ENCODE peak calls at places on chromosomes 16 and 17, in eight cellular contexts. X, Y, C, R, Q, L, H and D are unnamed samples.

GRCh38 chr16:7057458-7057857 is 275.2 kb upstream of the RBFOX1 start:
- DNase-seq in X (no peak), Y (no peak), C (no peak), R (no peak), Q (no peak), L (no peak), H (peak), D (no peak)

GRCh38 chr16:14562691-14563491 is 67.2 kb downstream of the PARN start:
- DNase-seq in X (peak), Y (no peak), C (peak), R (no peak), Q (peak), L (peak), H (no peak), D (peak)

GRCh38 chr17:81703747-81704654 is 834 bp downstream of the MRPL12 start:
- DNase-seq in X (peak), Y (no peak), C (no peak), R (no peak), Q (no peak), L (no peak), H (no peak), D (no peak)

GRCh38 chr17:19753661-19754463 is 5.8 kb upstream of the ALDH3A1 start:
- DNase-seq in X (peak), Y (peak), C (no peak), R (no peak), Q (peak), L (peak), H (no peak), D (peak)

GRCh38 chr16:16025214-16025968 is 76.0 kb downstream of the ABCC1 start:
- DNase-seq in X (peak), Y (no peak), C (peak), R (no peak), Q (peak), L (no peak), H (no peak), D (no peak)

GRCh38 chr17:80220709-80221215 is 535 bp downstream of the SLC26A11 start:
- DNase-seq in X (peak), Y (no peak), C (no peak), R (peak), Q (no peak), L (peak), H (peak), D (peak)

GRCh38 chr16:4908854-4909401 is 28.0 kb downstream of the PPL start:
- DNase-seq in X (no peak), Y (no peak), C (no peak), R (no peak), Q (no peak), L (no peak), H (no peak), D (no peak)

GRCh38 chr17:75827291-75828050 is 16.7 kb downstream of the UNC13D start:
- DNase-seq in X (peak), Y (no peak), C (peak), R (peak), Q (peak), L (peak), H (peak), D (peak)

DNA sequence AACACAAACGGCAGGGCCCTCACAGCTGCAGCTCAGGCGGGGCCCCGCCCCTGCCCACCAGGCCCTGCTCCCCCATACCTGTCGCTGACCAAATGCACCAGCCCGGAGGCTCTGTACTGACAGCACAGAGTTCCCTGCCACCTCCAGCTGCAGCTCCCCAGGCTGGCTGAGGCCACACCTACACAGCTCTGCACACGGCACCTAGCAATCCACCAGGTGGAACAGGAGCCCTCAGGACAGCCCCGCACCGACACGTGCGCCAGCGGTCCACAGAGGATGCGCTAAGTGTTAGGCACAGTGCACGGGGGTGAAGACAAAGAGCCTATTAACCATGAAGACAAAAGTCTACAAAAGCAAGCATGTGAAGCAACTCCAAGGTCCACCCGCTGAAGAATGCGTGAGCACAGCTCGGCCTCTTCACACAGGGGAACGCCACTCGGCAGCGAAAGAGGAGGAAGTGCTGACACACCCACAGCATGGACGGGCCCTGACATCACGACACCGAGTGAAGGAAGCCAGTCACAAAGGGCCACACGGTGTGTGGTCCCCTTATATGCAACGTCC is 5.4 kb downstream of the ZCCHC14 start:
- DNase-seq in X (peak), Y (peak), C (no peak), R (no peak), Q (no peak), L (peak), H (peak), D (peak)
- H3K4me3 ChIP-seq in X (peak), Y (no peak), C (no peak), R (no peak), Q (no peak), L (no peak), H (no peak), D (peak)

DNA sequence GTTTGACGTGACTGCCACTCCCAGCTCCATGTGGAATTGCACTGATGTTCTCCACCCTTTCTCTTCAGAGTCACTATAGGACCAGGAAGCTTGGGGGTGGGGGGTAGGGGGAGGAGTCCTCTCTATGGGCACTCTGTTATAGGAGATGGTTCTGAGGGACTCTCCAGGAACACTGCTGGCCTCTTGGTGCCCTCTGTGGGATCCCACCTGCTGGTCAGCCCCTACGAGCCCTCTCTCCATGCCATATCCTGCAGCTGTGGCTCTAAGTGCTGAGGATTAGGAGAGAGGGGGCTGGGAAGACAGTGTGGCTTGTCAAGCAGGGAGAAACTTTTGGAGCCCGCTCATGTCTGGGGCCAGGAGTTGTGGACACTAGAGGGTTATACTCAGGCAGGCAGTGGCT is 3.7 kb upstream of the NGFR start:
- DNase-seq in X (no peak), Y (no peak), C (no peak), R (no peak), Q (no peak), L (no peak), H (no peak), D (no peak)
- H3K4me3 ChIP-seq in X (no peak), Y (no peak), C (no peak), R (no peak), Q (no peak), L (no peak), H (no peak), D (no peak)

DNA sequence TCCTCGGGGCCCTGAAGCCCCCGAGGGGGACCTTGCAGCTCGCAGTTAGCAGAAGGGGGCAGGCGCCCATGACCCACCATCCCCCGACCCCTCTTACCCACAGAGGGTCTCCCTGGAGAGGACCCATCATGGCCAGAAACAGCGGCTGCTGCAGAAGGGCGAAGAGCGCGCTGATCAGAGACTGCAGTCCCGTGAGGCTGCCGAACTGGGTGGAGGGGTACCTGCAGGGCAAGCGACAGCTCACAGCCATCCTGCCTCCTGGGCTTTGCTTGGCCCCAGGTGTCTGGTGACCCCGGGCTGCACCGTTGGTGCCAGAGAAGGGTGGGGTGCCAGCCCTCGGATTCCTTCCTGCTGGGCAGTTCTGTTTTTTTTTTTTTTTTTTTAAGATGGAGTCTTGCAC is 13.9 kb upstream of the PITPNA start:
- DNase-seq in X (no peak), Y (peak), C (no peak), R (no peak), Q (no peak), L (no peak), H (no peak), D (no peak)
- H3K4me3 ChIP-seq in X (no peak), Y (no peak), C (no peak), R (no peak), Q (no peak), L (no peak), H (no peak), D (no peak)

GRCh38 chr16:17380613-17381012 is 90.1 kb downstream of the XYLT1 start:
- DNase-seq in X (peak), Y (no peak), C (peak), R (no peak), Q (no peak), L (no peak), H (no peak), D (no peak)

GRCh38 chr16:17379121-17379571 is 91.6 kb downstream of the XYLT1 start:
- DNase-seq in X (peak), Y (no peak), C (peak), R (no peak), Q (no peak), L (no peak), H (no peak), D (no peak)

GRCh38 chr16:17375388-17376304 is 95.1 kb downstream of the XYLT1 start:
- DNase-seq in X (no peak), Y (no peak), C (no peak), R (no peak), Q (no peak), L (peak), H (no peak), D (no peak)

GRCh38 chr16:17374668-17375255 is 96.0 kb downstream of the XYLT1 start:
- DNase-seq in X (no peak), Y (no peak), C (no peak), R (no peak), Q (no peak), L (no peak), H (no peak), D (no peak)

DNA sequence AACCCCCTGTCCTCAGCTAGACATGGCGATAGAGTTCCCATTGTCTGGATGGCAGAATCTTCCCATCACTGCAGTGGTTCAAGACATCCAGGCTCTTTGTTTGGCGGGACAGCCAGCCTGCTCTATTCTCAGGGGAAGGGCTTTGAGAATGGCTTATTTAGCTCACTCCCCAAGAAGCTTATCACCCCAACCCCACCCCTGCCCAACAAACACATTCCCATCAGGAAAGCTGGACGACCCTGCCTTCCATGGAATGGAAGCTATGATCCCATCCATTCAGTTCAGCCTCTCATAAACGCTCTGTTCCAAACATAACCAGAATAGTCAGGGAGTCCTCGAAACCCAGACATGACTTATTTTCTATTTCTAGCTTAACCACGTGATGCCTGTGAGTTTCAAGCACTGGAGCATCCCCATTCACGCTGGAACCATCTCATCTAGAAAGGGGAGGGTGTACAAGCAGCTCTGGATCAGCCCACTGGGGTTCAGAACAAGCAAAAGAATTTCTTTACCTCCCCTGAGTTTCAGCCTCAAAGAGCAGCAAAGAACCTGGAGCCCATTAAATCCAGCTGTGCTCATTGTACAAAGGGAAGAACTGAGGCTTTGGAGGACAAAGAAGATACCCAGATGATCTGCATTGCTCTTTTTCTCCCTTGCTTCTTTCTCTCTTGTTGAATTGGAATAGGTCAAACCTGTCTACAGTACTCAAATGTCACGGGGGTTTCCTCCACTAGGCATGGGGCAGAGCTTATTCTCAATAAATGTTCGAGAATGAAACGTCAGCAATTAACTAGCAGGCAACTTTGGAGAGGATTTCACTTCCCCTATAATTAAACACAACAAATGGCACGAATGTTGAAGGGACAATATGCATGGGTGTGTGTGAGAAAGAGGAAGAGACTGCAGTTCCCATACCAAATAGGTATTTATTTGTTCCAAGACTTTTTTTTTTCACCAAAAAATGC is 93.1 kb downstream of the XYLT1 start:
- DNase-seq in X (peak), Y (no peak), C (no peak), R (no peak), Q (no peak), L (no peak), H (no peak), D (no peak)
- H3K4me3 ChIP-seq in X (no peak), Y (no peak), C (no peak), R (no peak), Q (no peak), L (no peak), H (no peak), D (no peak)

GRCh38 chr16:66427036-66427446 is at the start of gene BEAN1:
- DNase-seq in X (peak), Y (peak), C (no peak), R (no peak), Q (no peak), L (no peak), H (no peak), D (no peak)
- H3K4me3 ChIP-seq in X (peak), Y (peak), C (peak), R (peak), Q (peak), L (no peak), H (peak), D (peak)

DNA sequence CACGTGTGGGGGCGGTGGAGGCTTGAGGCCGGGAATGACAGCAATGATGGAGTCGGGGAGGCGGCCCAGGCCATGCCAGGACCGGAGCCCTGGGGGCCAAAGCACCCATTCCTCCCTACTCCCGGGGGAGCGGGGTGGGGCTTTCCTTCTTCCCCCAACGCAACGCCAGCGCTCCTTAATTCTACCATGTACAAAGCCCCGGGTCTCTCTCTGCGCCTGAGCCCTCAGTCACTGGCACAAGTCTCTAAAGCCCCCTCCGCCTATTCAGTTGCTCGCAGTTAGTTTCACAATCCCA is 241 bp upstream of the RNF227 start:
- DNase-seq in X (no peak), Y (no peak), C (no peak), R (no peak), Q (no peak), L (no peak), H (no peak), D (no peak)
- H3K4me3 ChIP-seq in X (peak), Y (peak), C (peak), R (peak), Q (peak), L (no peak), H (peak), D (peak)

GRCh38 chr17:62652251-62653001 is 25.0 kb downstream of the MRC2 start:
- DNase-seq in X (peak), Y (peak), C (peak), R (peak), Q (no peak), L (peak), H (peak), D (peak)

GRCh38 chr17:62656446-62656845 is 29.0 kb downstream of the MRC2 start:
- DNase-seq in X (no peak), Y (no peak), C (no peak), R (no peak), Q (no peak), L (no peak), H (no peak), D (no peak)

GRCh38 chr17:62653831-62654829 is 26.7 kb downstream of the MRC2 start:
- DNase-seq in X (peak), Y (no peak), C (peak), R (no peak), Q (no peak), L (no peak), H (peak), D (peak)

GRCh38 chr17:62650587-62650986 is 23.1 kb downstream of the MRC2 start:
- DNase-seq in X (no peak), Y (no peak), C (no peak), R (no peak), Q (no peak), L (no peak), H (no peak), D (no peak)

DNA sequence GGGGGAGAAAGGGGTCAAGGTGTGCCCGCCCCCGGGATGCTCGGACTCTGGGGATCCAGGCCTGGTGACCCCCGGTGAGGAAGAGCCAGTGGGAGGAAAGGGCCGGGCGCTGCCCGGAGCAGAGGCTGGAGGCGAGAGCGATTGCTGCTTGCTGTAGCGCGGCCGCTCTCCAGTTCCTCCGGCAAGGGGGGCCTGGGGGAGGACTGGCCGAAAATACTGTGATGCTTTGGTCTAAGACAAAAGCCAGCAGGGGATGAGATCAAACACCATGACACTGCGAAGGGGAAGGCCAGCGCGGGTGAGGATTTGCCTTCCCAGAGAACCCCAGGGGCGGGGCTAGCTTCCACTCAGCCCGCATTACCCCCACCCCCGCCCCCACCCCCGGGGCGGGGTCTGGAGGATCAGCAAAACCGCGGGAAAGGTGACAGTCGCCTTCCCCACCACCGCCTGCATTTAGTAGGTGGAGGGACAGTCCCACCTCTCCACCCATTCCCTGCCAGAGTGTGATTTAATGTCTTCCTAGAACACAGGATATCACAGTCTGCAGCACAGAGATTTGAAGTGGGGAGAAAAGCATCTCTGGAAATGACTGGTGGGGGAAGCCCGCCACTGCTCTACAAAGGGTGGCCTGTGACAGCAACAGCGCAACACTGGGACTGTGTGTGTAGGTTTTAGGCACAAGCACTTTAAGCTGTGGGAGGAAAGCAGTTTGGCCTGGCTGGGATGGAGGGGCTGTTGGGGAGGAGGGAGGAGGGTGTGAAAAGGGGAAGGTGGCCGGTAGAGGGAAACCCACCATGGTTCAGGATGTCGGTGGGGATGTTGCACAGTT is 25.7 kb downstream of the MRC2 start:
- DNase-seq in X (peak), Y (peak), C (peak), R (peak), Q (peak), L (peak), H (peak), D (peak)
- H3K4me3 ChIP-seq in X (peak), Y (peak), C (peak), R (peak), Q (peak), L (peak), H (peak), D (peak)

DNA sequence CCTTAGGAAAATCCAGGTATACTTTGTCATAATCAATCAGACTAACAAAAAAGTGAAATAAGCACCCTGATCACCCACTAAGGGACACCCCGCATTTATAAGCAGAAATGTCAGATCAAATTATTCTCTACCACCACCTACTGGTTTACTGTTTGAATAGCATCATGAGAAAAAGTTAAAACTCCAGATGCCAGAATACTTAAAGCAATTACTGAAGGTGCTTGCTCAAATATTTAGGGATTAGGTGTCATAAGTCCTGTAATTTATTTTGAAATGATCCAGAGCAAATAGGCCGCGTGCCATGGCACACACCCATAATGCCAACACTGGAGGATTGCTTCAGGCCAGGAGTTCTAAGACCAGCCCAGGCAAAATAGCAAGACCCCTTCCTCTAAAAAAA is 2.3 kb downstream of the TOP2A start:
- DNase-seq in X (peak), Y (no peak), C (peak), R (peak), Q (peak), L (peak), H (no peak), D (no peak)
- H3K4me3 ChIP-seq in X (peak), Y (peak), C (no peak), R (no peak), Q (peak), L (no peak), H (peak), D (no peak)

GRCh38 chr16:57537596-57538234 is 1.3 kb upstream of the CCDC102A start:
- DNase-seq in X (no peak), Y (no peak), C (no peak), R (no peak), Q (no peak), L (no peak), H (peak), D (peak)
- H3K4me3 ChIP-seq in X (no peak), Y (no peak), C (no peak), R (peak), Q (no peak), L (no peak), H (no peak), D (no peak)